ENCODE peak calls at places on chromosomes 6 and 20, in ten cellular contexts. V is sigmoid colon, H is NCI-H524, E is epithelial cell of esophagus, G is HS-5, L is T follicular helper cell, X is iPS-NIHi11, U is aorta, M is HCEC 1CT, Y is Daoy. F is an unnamed sample.

GRCh38 chr20:37915434-37915787 is 12.5 kb downstream of the VSTM2L start:
- DNase-seq in V (no peak), L (no peak), G (no peak), Y (no peak), X (no peak), M (no peak), E (no peak), H (no peak), U (no peak), F (no peak)

GRCh38 chr20:36728986-36729385 is 16.9 kb downstream of the NDRG3 start:
- DNase-seq in X (peak), U (no peak), M (no peak), L (no peak), H (peak), G (no peak), V (no peak), Y (peak), E (peak), F (peak)

GRCh38 chr20:1827974-1828785 is 67.0 kb upstream of the SIRPA start:
- DNase-seq in Y (peak), V (peak), L (no peak), G (no peak), X (no peak), H (no peak), U (peak), E (peak), M (no peak), F (peak)

GRCh38 chr6:136586295-136586694 is 36.1 kb upstream of the MAP7 start:
- DNase-seq in V (no peak), L (no peak), M (peak), Y (no peak), E (peak), G (peak), X (no peak), U (no peak), H (no peak), F (peak)

GRCh38 chr6:131813991-131814390 is 6.2 kb downstream of the ENPP1 start:
- DNase-seq in V (no peak), H (no peak), E (no peak), Y (no peak), U (no peak), G (no peak), M (no peak), X (no peak), L (no peak), F (no peak)

GRCh38 chr6:93454533-93454932 is 35.2 kb upstream of the EPHA7 start:
- DNase-seq in Y (no peak), E (no peak), U (no peak), H (no peak), G (no peak), X (peak), M (no peak), L (no peak), V (no peak), F (no peak)

GRCh38 chr6:3390698-3391097 is 66.2 kb downstream of the SLC22A23 start:
- DNase-seq in U (peak), H (no peak), Y (peak), M (peak), E (peak), X (no peak), V (peak), G (peak), L (no peak), F (peak)

GRCh38 chr6:122049341-122049740 is 350.1 kb upstream of the HSF2 start:
- DNase-seq in U (no peak), H (no peak), V (no peak), G (no peak), Y (peak), E (peak), X (peak), M (peak), L (no peak), F (no peak)

GRCh38 chr6:150238294-150238693 is 95.5 kb downstream of the PPP1R14C start:
- DNase-seq in M (no peak), L (no peak), Y (peak), X (no peak), U (no peak), G (no peak), E (peak), H (peak), V (no peak), F (peak)

GRCh38 chr20:23570178-23570577 is 1.9 kb upstream of the CST9L start:
- DNase-seq in H (no peak), U (no peak), V (peak), Y (no peak), G (no peak), L (no peak), M (no peak), E (no peak), X (no peak), F (no peak)

GRCh38 chr6:119197271-119197670 is 118.8 kb upstream of the FAM184A start:
- DNase-seq in E (no peak), U (no peak), M (no peak), L (no peak), Y (no peak), H (no peak), G (no peak), V (no peak), X (no peak), F (no peak)